ENCODE peak calls at places on chromosome 3, in four cellular contexts. One of them, this sample, is unnamed.

GRCh38 chr3:126113733-126114132 is 29.8 kb upstream of the SLC41A3 start:
- DNase-seq in HepG2: no peak
- DNase-seq in H1: no peak
- DNase-seq in K562: peak; percentile 46
- DNase-seq in this sample: no peak

GRCh38 chr3:171566803-171567422 is 106.7 kb upstream of the TNIK start:
- DNase-seq in K562: peak; percentile 64
- DNase-seq in H1: no peak
- DNase-seq in HepG2: peak; percentile 41
- DNase-seq in this sample: peak; percentile 42

GRCh38 chr3:2099779-2100191 is 1.1 kb downstream of the CNTN4 start:
- DNase-seq in HepG2: no peak
- DNase-seq in K562: no peak
- DNase-seq in H1: peak; percentile 56
- DNase-seq in this sample: no peak

GRCh38 chr3:57151021-57151449 is 14.1 kb downstream of the IL17RD start:
- DNase-seq in HepG2: no peak
- DNase-seq in H1: no peak
- DNase-seq in K562: no peak
- DNase-seq in this sample: no peak

GRCh38 chr3:56980798-56981390 is 79.6 kb upstream of the SPATA12 start:
- DNase-seq in K562: no peak
- DNase-seq in H1: no peak
- DNase-seq in HepG2: no peak
- DNase-seq in this sample: no peak

GRCh38 chr3:195093731-195094130 is 177.2 kb downstream of the XXYLT1 start:
- DNase-seq in HepG2: no peak
- DNase-seq in H1: no peak
- DNase-seq in K562: no peak
- DNase-seq in this sample: no peak

GRCh38 chr3:197500812-197501211 is 55.0 kb downstream of the BDH1 start:
- DNase-seq in HepG2: no peak
- DNase-seq in H1: no peak
- DNase-seq in K562: no peak
- DNase-seq in this sample: no peak

GRCh38 chr3:38602576-38603250 is 46.8 kb downstream of the SCN5A start:
- DNase-seq in HepG2: no peak
- DNase-seq in H1: no peak
- DNase-seq in K562: no peak
- DNase-seq in this sample: no peak

GRCh38 chr3:188507244-188507720 is 353.3 kb downstream of the LPP start:
- DNase-seq in K562: no peak
- DNase-seq in H1: no peak
- DNase-seq in HepG2: peak; percentile 8
- DNase-seq in this sample: no peak

GRCh38 chr3:61570813-61571212 is 9.4 kb downstream of the PTPRG start:
- DNase-seq in K562: no peak
- DNase-seq in HepG2: no peak
- DNase-seq in H1: no peak
- DNase-seq in this sample: no peak

GRCh38 chr3:156216852-156217251 is 96.5 kb downstream of the KCNAB1 start:
- DNase-seq in HepG2: peak; percentile 75
- DNase-seq in H1: no peak
- DNase-seq in K562: no peak
- DNase-seq in this sample: no peak

GRCh38 chr3:129989391-129989790 is 14.9 kb downstream of the TRH start:
- DNase-seq in HepG2: no peak
- DNase-seq in K562: no peak
- DNase-seq in H1: no peak
- DNase-seq in this sample: no peak

GRCh38 chr3:191972714-191973398 is 511.9 kb downstream of the PYDC2 start:
- DNase-seq in H1: no peak
- DNase-seq in HepG2: no peak
- DNase-seq in K562: no peak
- DNase-seq in this sample: no peak

GRCh38 chr3:158347966-158348365 is 223.0 kb upstream of the MLF1 start:
- DNase-seq in K562: no peak
- DNase-seq in HepG2: no peak
- DNase-seq in H1: no peak
- DNase-seq in this sample: no peak

GRCh38 chr3:183129243-183129642 is 29.9 kb upstream of the MCCC1 start:
- DNase-seq in H1: no peak
- DNase-seq in K562: no peak
- DNase-seq in HepG2: no peak
- DNase-seq in this sample: no peak

GRCh38 chr3:96814581-96815567 is at the start of gene EPHA6:
- DNase-seq in K562: no peak
- DNase-seq in H1: peak; percentile 65
- DNase-seq in HepG2: no peak
- DNase-seq in this sample: no peak

GRCh38 chr3:149462653-149463052 is 11.8 kb upstream of the TM4SF4 start:
- DNase-seq in K562: no peak
- DNase-seq in H1: no peak
- DNase-seq in HepG2: no peak
- DNase-seq in this sample: no peak

GRCh38 chr3:69328903-69329302 is 57.0 kb downstream of the FRMD4B start:
- DNase-seq in K562: no peak
- DNase-seq in HepG2: no peak
- DNase-seq in H1: no peak
- DNase-seq in this sample: no peak
- H3K27ac ChIP-seq in K562: no peak overlapping the region
- H3K27ac ChIP-seq in HepG2: no peak overlapping the region
- H3K27ac ChIP-seq in H1: no peak overlapping the region
- H3K27ac ChIP-seq in this sample: no peak overlapping the region

DNA sequence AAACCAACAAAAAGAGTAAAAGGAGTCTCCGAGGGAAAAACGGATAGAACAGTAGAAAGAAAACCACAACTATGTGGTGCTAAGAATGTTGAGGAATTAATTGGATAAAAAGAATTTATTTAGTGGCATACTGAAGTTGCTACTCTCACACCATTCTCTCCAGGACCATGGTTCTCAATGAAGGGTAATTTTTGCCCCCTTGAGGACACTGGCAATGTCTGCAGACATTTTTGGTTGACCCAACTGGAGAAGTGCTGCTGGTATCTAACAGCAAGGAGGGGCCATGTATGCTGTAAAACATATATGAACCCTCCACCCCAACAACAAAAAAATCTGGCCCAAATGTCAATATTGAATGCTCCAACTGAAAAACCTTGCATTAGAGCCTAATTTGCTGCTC is 85.9 kb upstream of the CSPG5 start:
- DNase-seq in H1: no peak
- DNase-seq in K562: no peak
- DNase-seq in HepG2: peak; percentile 14
- DNase-seq in this sample: no peak
- TF ChIP-seq RAD21 in H1: peak; percentile 21
- TF ChIP-seq RAD21 in K562: no peak
- TF ChIP-seq RAD21 in HepG2: no peak
- TF ChIP-seq RAD21 in this sample: peak; percentile 3

DNA sequence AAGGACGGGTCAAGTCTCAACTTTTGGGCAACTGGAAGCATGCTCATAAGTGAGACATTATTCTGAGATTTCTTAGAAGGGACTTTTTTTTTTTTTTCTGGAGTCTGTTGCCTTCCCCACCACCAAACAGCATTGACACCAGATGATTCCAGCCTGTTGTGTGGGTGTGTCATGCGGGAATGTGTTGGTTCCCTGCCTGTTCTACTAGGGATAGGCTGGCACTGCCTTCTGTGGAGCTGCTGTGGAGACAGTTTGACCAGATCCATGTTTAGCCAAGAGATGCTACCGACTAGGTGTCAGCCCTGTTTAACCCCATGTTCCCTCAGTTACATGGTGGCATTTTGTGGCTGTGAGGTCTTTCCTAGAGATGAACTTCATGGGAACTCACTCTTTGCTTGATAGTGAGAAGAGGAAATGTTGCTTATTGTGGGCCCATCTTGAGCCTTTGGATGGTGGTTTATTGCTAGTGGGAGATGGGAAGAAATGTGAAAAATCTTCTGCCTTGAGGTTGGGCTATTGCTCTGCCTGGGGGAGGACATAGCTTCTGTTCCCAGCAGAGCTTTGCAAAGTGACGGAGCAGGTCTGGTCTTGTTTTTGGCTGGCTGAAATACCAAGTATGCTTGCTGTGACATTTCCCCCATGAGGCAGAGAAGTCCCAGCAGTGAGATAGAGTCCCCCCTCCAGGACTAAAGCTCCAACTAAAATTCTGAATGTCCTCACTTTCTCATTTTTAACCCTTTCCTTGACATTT is 31.3 kb downstream of the TRAK1 start:
- DNase-seq in HepG2: no peak
- DNase-seq in K562: no peak
- DNase-seq in H1: no peak
- DNase-seq in this sample: peak; percentile 58
- TF ChIP-seq CBX5 in HepG2: no peak
- TF ChIP-seq CBX5 in K562: no peak
- TF ChIP-seq CBX5 in H1: no peak
- TF ChIP-seq CBX5 in this sample: no peak

DNA sequence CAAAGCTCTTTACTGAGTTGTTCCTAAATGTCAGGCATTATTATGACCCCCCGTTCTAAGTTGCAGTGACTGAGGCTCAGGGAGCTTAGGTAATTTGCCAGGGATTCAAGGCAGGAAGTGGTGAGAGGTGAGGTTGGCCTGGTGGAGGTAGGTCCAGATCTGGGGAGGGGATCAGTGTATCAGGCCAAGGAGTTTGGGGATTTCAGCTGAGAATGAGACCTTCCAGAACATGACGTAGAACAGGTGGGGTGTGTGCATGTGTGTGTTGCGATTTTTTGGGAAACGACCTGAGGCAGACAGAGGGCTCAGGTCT is 41.1 kb upstream of the MRPS22 start:
- DNase-seq in K562: no peak
- DNase-seq in H1: no peak
- DNase-seq in HepG2: no peak
- DNase-seq in this sample: no peak
- H3K27ac ChIP-seq in K562: no peak overlapping the region
- H3K27ac ChIP-seq in H1: no peak overlapping the region
- H3K27ac ChIP-seq in HepG2: no peak overlapping the region
- H3K27ac ChIP-seq in this sample: no peak overlapping the region

DNA sequence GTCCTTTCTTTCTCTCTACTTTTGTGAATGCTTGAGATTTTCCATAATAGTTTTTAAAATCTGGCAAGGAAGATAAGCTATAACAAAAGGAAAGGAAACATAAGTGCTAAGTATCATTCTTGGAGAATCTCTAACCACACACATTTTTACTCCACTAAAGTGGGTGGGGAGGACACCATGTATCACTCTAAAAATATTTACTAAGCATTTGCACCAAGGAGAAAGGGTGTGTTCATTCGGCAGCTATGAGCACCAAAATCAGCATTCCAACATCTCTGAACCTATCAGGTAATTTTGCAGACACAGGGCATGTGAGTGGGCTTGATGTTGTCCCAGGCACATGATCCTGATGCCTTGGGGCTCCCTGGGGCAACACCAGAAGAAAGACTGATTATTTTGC is 5.5 kb downstream of the B4GALT4 start:
- DNase-seq in K562: no peak
- DNase-seq in H1: no peak
- DNase-seq in HepG2: no peak
- DNase-seq in this sample: no peak
- TF ChIP-seq RAD21 in K562: no peak
- TF ChIP-seq RAD21 in H1: no peak
- TF ChIP-seq RAD21 in HepG2: no peak
- TF ChIP-seq RAD21 in this sample: no peak

GRCh38 chr3:160577551-160578195 is 12.3 kb upstream of the KPNA4 start:
- DNase-seq in K562: no peak
- DNase-seq in HepG2: peak; percentile 12
- DNase-seq in H1: no peak
- DNase-seq in this sample: no peak
- TF ChIP-seq CBX5 in K562: no peak
- TF ChIP-seq CBX5 in HepG2: no peak
- TF ChIP-seq CBX5 in H1: no peak
- TF ChIP-seq CBX5 in this sample: no peak

GRCh38 chr3:37026851-37027250 is 33.5 kb downstream of the MLH1 start:
- DNase-seq in K562: no peak
- DNase-seq in HepG2: no peak
- DNase-seq in H1: no peak
- DNase-seq in this sample: no peak

GRCh38 chr3:37028329-37028728 is 35.0 kb downstream of the MLH1 start:
- DNase-seq in K562: peak; percentile 61
- DNase-seq in H1: no peak
- DNase-seq in HepG2: no peak
- DNase-seq in this sample: no peak

GRCh38 chr3:37024092-37024491 is 30.8 kb downstream of the MLH1 start:
- DNase-seq in K562: peak; percentile 63
- DNase-seq in H1: no peak
- DNase-seq in HepG2: no peak
- DNase-seq in this sample: no peak

GRCh38 chr3:37024820-37025405 is 31.6 kb downstream of the MLH1 start:
- DNase-seq in HepG2: no peak
- DNase-seq in H1: no peak
- DNase-seq in K562: no peak
- DNase-seq in this sample: peak; percentile 19

DNA sequence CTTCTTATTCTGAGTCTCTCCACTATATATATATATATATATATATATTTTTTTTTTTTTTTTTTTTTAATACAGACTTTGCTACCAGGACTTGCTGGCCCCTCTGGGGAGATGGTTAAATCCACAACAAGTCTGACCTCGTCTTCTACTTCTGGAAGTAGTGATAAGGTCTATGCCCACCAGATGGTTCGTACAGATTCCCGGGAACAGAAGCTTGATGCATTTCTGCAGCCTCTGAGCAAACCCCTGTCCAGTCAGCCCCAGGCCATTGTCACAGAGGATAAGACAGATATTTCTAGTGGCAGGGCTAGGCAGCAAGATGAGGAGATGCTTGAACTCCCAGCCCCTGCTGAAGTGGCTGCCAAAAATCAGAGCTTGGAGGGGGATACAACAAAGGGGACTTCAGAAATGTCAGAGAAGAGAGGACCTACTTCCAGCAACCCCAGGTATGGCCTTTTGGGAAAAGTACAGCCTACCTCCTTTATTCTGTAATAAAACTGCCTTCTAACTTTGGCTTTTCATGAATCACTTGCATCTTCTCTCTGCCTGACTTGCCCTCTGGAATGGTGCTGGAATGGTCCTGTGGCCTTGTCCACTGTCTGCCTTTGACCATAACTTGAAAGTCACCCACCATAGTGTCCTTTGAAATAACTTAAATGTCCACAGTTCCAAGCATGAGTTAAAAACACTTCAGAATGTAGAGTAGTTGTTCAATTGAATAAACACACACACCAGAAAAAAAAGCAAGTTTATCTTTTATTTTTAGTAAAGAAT is 32.4 kb downstream of the MLH1 start:
- DNase-seq in K562: peak; percentile 65
- DNase-seq in H1: no peak
- DNase-seq in HepG2: no peak
- DNase-seq in this sample: no peak
- H3K27ac ChIP-seq in K562: no peak overlapping the region
- H3K27ac ChIP-seq in H1: no peak overlapping the region
- H3K27ac ChIP-seq in HepG2: no peak overlapping the region
- H3K27ac ChIP-seq in this sample: no peak overlapping the region